ENCODE peak calls at places on chromosome 16, in ten cellular contexts. One of them, this sample, is unnamed.
A peak's percentile ranks its signal among the peaks of the same experiment; 100 is the strongest.

GRCh38 chr16:77435240-77435819 is 496 bp upstream of the ADAMTS18 start:
- DNase-seq in neural progenitor cell: peak; percentile 37
- DNase-seq in HCT116: no peak
- DNase-seq in astrocyte: no peak
- DNase-seq in mesendoderm: peak; percentile 35
- DNase-seq in keratinocyte: no peak
- DNase-seq in IMR-90: no peak
- DNase-seq in hepatocyte: no peak
- DNase-seq in A549: no peak
- DNase-seq in GM23338: peak; percentile 40
- DNase-seq in this sample: no peak

GRCh38 chr16:87190288-87191240 is 126.6 kb downstream of the C16orf95 start:
- DNase-seq in neural progenitor cell: no peak
- DNase-seq in HCT116: peak; percentile 10
- DNase-seq in astrocyte: peak; percentile 54
- DNase-seq in mesendoderm: no peak
- DNase-seq in keratinocyte: no peak
- DNase-seq in IMR-90: no peak
- DNase-seq in hepatocyte: no peak
- DNase-seq in A549: no peak
- DNase-seq in GM23338: peak; percentile 48
- DNase-seq in this sample: peak; percentile 66

GRCh38 chr16:70018254-70018653 is 67.1 kb downstream of the CLEC18A start:
- DNase-seq in neural progenitor cell: peak; percentile 42
- DNase-seq in HCT116: peak; percentile 61
- DNase-seq in astrocyte: peak; percentile 8
- DNase-seq in mesendoderm: peak; percentile 81
- DNase-seq in keratinocyte: no peak
- DNase-seq in IMR-90: peak; percentile 2
- DNase-seq in hepatocyte: peak; percentile 29
- DNase-seq in A549: peak; percentile 82
- DNase-seq in GM23338: peak; percentile 72
- DNase-seq in this sample: no peak

GRCh38 chr16:68311316-68311620 is 449 bp downstream of the PRMT7 start:
- DNase-seq in neural progenitor cell: no peak
- DNase-seq in HCT116: no peak
- DNase-seq in astrocyte: peak; percentile 42
- DNase-seq in mesendoderm: no peak
- DNase-seq in keratinocyte: no peak
- DNase-seq in IMR-90: peak; percentile 39
- DNase-seq in hepatocyte: no peak
- DNase-seq in A549: no peak
- DNase-seq in GM23338: peak; percentile 60
- DNase-seq in this sample: peak; percentile 52

GRCh38 chr16:89446136-89446974 is 44.0 kb downstream of the ANKRD11 start:
- DNase-seq in neural progenitor cell: no peak
- DNase-seq in HCT116: no peak
- DNase-seq in astrocyte: no peak
- DNase-seq in mesendoderm: no peak
- DNase-seq in keratinocyte: no peak
- DNase-seq in IMR-90: no peak
- DNase-seq in hepatocyte: no peak
- DNase-seq in A549: no peak
- DNase-seq in GM23338: no peak
- DNase-seq in this sample: no peak

GRCh38 chr16:6549415-6549814 is 783.2 kb upstream of the RBFOX1 start:
- DNase-seq in neural progenitor cell: no peak
- DNase-seq in HCT116: no peak
- DNase-seq in astrocyte: no peak
- DNase-seq in mesendoderm: no peak
- DNase-seq in keratinocyte: no peak
- DNase-seq in IMR-90: no peak
- DNase-seq in hepatocyte: no peak
- DNase-seq in A549: no peak
- DNase-seq in GM23338: no peak
- DNase-seq in this sample: no peak

GRCh38 chr16:69443809-69444611 is 19.6 kb downstream of the CYB5B start:
- DNase-seq in neural progenitor cell: no peak
- DNase-seq in HCT116: no peak
- DNase-seq in astrocyte: peak; percentile 20
- DNase-seq in mesendoderm: no peak
- DNase-seq in keratinocyte: no peak
- DNase-seq in IMR-90: peak; percentile 47
- DNase-seq in hepatocyte: no peak
- DNase-seq in A549: peak; percentile 28
- DNase-seq in GM23338: no peak
- DNase-seq in this sample: no peak

GRCh38 chr16:4537376-4538066 is 1.1 kb downstream of the CDIP1 start:
- DNase-seq in neural progenitor cell: peak; percentile 39
- DNase-seq in HCT116: no peak
- DNase-seq in astrocyte: no peak
- DNase-seq in mesendoderm: peak; percentile 39
- DNase-seq in keratinocyte: no peak
- DNase-seq in IMR-90: no peak
- DNase-seq in hepatocyte: no peak
- DNase-seq in A549: no peak
- DNase-seq in GM23338: peak; percentile 80
- DNase-seq in this sample: no peak

DNA sequence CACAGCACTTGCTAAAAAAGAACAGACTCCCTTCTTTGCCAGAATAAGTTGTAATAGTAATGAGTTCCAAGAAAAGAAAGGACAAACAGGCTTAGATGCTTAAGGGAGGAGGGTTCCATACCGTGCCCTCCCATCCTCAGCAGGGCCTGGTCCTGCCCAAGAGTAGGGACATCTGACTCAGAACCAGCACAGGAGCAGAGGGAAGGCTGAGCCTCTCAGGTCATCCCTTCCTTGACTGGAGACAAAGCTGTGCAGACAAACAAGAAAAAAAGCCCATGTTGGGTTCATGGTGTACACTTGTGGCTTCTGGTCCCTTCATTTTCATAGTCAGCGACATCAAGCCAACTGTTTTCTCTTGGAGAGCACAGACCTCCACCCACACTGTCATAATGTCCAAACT is 44.2 kb upstream of the NDRG4 start:
- DNase-seq in neural progenitor cell: no peak
- DNase-seq in HCT116: no peak
- DNase-seq in astrocyte: no peak
- DNase-seq in mesendoderm: no peak
- DNase-seq in keratinocyte: no peak
- DNase-seq in IMR-90: no peak
- DNase-seq in hepatocyte: no peak
- DNase-seq in A549: peak; percentile 30
- DNase-seq in GM23338: no peak
- DNase-seq in this sample: no peak
- H3K27ac ChIP-seq in neural progenitor cell: no peak overlapping the region
- H3K27ac ChIP-seq in HCT116: no peak overlapping the region
- H3K27ac ChIP-seq in astrocyte: no peak overlapping the region
- H3K27ac ChIP-seq in mesendoderm: no peak overlapping the region
- H3K27ac ChIP-seq in keratinocyte: no peak overlapping the region
- H3K27ac ChIP-seq in IMR-90: no peak overlapping the region
- H3K27ac ChIP-seq in hepatocyte: no peak overlapping the region
- H3K27ac ChIP-seq in A549: peak overlapping the region; percentile 42
- H3K27ac ChIP-seq in GM23338: no peak overlapping the region
- H3K27ac ChIP-seq in this sample: no peak overlapping the region

GRCh38 chr16:85988723-85989313 is 89.9 kb downstream of the IRF8 start:
- DNase-seq in neural progenitor cell: no peak
- DNase-seq in HCT116: no peak
- DNase-seq in astrocyte: no peak
- DNase-seq in mesendoderm: no peak
- DNase-seq in keratinocyte: no peak
- DNase-seq in IMR-90: no peak
- DNase-seq in hepatocyte: no peak
- DNase-seq in A549: no peak
- DNase-seq in GM23338: no peak
- DNase-seq in this sample: no peak

GRCh38 chr16:85989863-85990643 is 91.1 kb downstream of the IRF8 start:
- DNase-seq in neural progenitor cell: no peak
- DNase-seq in HCT116: no peak
- DNase-seq in astrocyte: no peak
- DNase-seq in mesendoderm: no peak
- DNase-seq in keratinocyte: no peak
- DNase-seq in IMR-90: no peak
- DNase-seq in hepatocyte: peak; percentile 26
- DNase-seq in A549: no peak
- DNase-seq in GM23338: no peak
- DNase-seq in this sample: no peak

GRCh38 chr16:85988306-85988705 is 89.3 kb downstream of the IRF8 start:
- DNase-seq in neural progenitor cell: no peak
- DNase-seq in HCT116: no peak
- DNase-seq in astrocyte: no peak
- DNase-seq in mesendoderm: no peak
- DNase-seq in keratinocyte: no peak
- DNase-seq in IMR-90: no peak
- DNase-seq in hepatocyte: no peak
- DNase-seq in A549: no peak
- DNase-seq in GM23338: no peak
- DNase-seq in this sample: no peak

GRCh38 chr16:85990861-85991301 is 91.9 kb downstream of the IRF8 start:
- DNase-seq in neural progenitor cell: peak; percentile 67
- DNase-seq in HCT116: no peak
- DNase-seq in astrocyte: no peak
- DNase-seq in mesendoderm: no peak
- DNase-seq in keratinocyte: no peak
- DNase-seq in IMR-90: no peak
- DNase-seq in hepatocyte: no peak
- DNase-seq in A549: no peak
- DNase-seq in GM23338: no peak
- DNase-seq in this sample: no peak

GRCh38 chr16:85989376-85989775 is 90.4 kb downstream of the IRF8 start:
- DNase-seq in neural progenitor cell: no peak
- DNase-seq in HCT116: no peak
- DNase-seq in astrocyte: no peak
- DNase-seq in mesendoderm: no peak
- DNase-seq in keratinocyte: no peak
- DNase-seq in IMR-90: no peak
- DNase-seq in hepatocyte: no peak
- DNase-seq in A549: no peak
- DNase-seq in GM23338: no peak
- DNase-seq in this sample: no peak
- H3K4me2 ChIP-seq in neural progenitor cell: no peak overlapping the region
- H3K4me2 ChIP-seq in HCT116: no peak overlapping the region
- H3K4me2 ChIP-seq in astrocyte: no peak overlapping the region
- H3K4me2 ChIP-seq in mesendoderm: no peak overlapping the region
- H3K4me2 ChIP-seq in keratinocyte: no peak overlapping the region
- H3K4me2 ChIP-seq in IMR-90: no peak overlapping the region
- H3K4me2 ChIP-seq in hepatocyte: no peak overlapping the region
- H3K4me2 ChIP-seq in A549: no peak overlapping the region
- H3K4me2 ChIP-seq in GM23338: no peak overlapping the region
- H3K4me2 ChIP-seq in this sample: no peak overlapping the region

GRCh38 chr16:1494129-1494640 is 1.0 kb downstream of the TELO2 start:
- DNase-seq in neural progenitor cell: peak; percentile 48
- DNase-seq in HCT116: no peak
- DNase-seq in astrocyte: peak; percentile 50
- DNase-seq in mesendoderm: peak; percentile 63
- DNase-seq in keratinocyte: no peak
- DNase-seq in IMR-90: peak; percentile 69
- DNase-seq in hepatocyte: peak; percentile 55
- DNase-seq in A549: peak; percentile 77
- DNase-seq in GM23338: peak; percentile 56
- DNase-seq in this sample: peak; percentile 65
- H3K27ac ChIP-seq in neural progenitor cell: no peak overlapping the region
- H3K27ac ChIP-seq in HCT116: peak overlapping the region; percentile 65
- H3K27ac ChIP-seq in astrocyte: no peak overlapping the region
- H3K27ac ChIP-seq in mesendoderm: no peak overlapping the region
- H3K27ac ChIP-seq in keratinocyte: no peak overlapping the region
- H3K27ac ChIP-seq in IMR-90: peak overlapping the region; percentile 96
- H3K27ac ChIP-seq in hepatocyte: no peak overlapping the region
- H3K27ac ChIP-seq in A549: peak overlapping the region; percentile 92
- H3K27ac ChIP-seq in GM23338: no peak overlapping the region
- H3K27ac ChIP-seq in this sample: peak overlapping the region; percentile 91

GRCh38 chr16:1944612-1945199 is 1.7 kb upstream of the MSRB1 start:
- DNase-seq in neural progenitor cell: no peak
- DNase-seq in HCT116: no peak
- DNase-seq in astrocyte: no peak
- DNase-seq in mesendoderm: no peak
- DNase-seq in keratinocyte: no peak
- DNase-seq in IMR-90: no peak
- DNase-seq in hepatocyte: no peak
- DNase-seq in A549: no peak
- DNase-seq in GM23338: no peak
- DNase-seq in this sample: no peak

GRCh38 chr16:1941924-1942809 is 832 bp downstream of the MSRB1 start:
- DNase-seq in neural progenitor cell: no peak
- DNase-seq in HCT116: no peak
- DNase-seq in astrocyte: no peak
- DNase-seq in mesendoderm: no peak
- DNase-seq in keratinocyte: no peak
- DNase-seq in IMR-90: no peak
- DNase-seq in hepatocyte: no peak
- DNase-seq in A549: no peak
- DNase-seq in GM23338: no peak
- DNase-seq in this sample: no peak

GRCh38 chr16:1941162-1941923 is 1.7 kb downstream of the MSRB1 start:
- DNase-seq in neural progenitor cell: peak; percentile 58
- DNase-seq in HCT116: no peak
- DNase-seq in astrocyte: peak; percentile 94
- DNase-seq in mesendoderm: peak; percentile 51
- DNase-seq in keratinocyte: no peak
- DNase-seq in IMR-90: no peak
- DNase-seq in hepatocyte: no peak
- DNase-seq in A549: no peak
- DNase-seq in GM23338: peak; percentile 78
- DNase-seq in this sample: peak; percentile 96

GRCh38 chr16:1940273-1941161 is 2.5 kb downstream of the MSRB1 start:
- DNase-seq in neural progenitor cell: no peak
- DNase-seq in HCT116: no peak
- DNase-seq in astrocyte: no peak
- DNase-seq in mesendoderm: no peak
- DNase-seq in keratinocyte: no peak
- DNase-seq in IMR-90: no peak
- DNase-seq in hepatocyte: no peak
- DNase-seq in A549: no peak
- DNase-seq in GM23338: no peak
- DNase-seq in this sample: no peak

DNA sequence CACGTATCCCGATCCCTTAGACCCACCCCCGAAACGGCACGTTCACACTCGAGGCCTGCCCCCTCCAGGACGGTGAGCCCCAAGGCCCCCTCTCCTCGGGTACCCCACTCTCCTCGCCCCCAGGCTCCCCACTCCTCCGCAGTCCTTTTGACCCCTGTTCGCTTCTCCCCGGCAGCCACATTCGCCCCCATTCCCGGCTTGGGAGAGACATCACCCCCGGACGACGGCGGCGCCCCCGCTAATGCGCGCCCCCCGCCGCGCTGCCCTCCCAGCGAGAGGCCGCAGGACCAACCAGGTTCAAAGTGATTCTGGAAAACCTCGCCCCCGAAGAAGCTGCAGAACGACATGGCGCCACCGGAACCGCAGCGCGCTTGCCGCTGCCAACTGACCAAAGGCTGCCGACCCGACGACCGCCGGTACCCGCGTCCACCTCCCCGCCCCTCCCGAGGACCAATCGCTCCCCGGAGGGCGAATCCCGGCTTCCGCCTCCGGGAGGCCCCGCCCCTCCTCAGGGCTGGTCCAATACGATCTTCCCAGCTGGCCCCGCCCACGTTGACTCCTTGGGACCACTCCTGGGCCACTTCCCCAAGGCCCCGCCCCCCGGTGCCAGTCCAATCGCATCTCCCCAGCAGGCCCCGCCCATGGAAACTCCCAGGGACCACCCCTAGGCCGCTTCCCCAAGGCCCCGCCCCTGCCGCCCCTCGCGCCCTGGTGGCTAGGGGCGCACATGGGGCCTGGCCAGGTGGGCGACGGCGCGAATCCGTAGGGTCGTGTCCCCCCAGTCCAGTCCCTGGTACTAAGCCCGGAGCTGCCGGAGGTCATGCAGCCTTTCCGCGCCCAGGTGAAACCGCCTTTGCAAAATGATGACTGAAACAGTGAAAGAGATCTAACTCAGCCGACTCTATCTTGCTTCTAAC is at the start of gene MSRB1:
- DNase-seq in neural progenitor cell: peak; percentile 100
- DNase-seq in HCT116: peak; percentile 95
- DNase-seq in astrocyte: peak; percentile 90
- DNase-seq in mesendoderm: peak; percentile 99
- DNase-seq in keratinocyte: no peak
- DNase-seq in IMR-90: peak; percentile 96
- DNase-seq in hepatocyte: peak; percentile 100
- DNase-seq in A549: peak; percentile 98
- DNase-seq in GM23338: peak; percentile 100
- DNase-seq in this sample: peak; percentile 95
- H3K4me2 ChIP-seq in neural progenitor cell: peak within 1 kb of the TSS; percentile 94
- H3K4me2 ChIP-seq in HCT116: peak within 1 kb of the TSS; percentile 100
- H3K4me2 ChIP-seq in astrocyte: peak within 1 kb of the TSS; percentile 97
- H3K4me2 ChIP-seq in mesendoderm: peak within 1 kb of the TSS; percentile 87
- H3K4me2 ChIP-seq in keratinocyte: peak within 1 kb of the TSS; percentile 88
- H3K4me2 ChIP-seq in IMR-90: peak within 1 kb of the TSS; percentile 78
- H3K4me2 ChIP-seq in hepatocyte: peak within 1 kb of the TSS; percentile 87
- H3K4me2 ChIP-seq in A549: peak within 1 kb of the TSS; percentile 89
- H3K4me2 ChIP-seq in GM23338: peak within 1 kb of the TSS; percentile 93
- H3K4me2 ChIP-seq in this sample: peak within 1 kb of the TSS; percentile 92

This sample was measured in fibroblast of lung.